ENCODE peak calls at places on chromosome 21, in ten cellular contexts. A is keratinocyte; R is HCT116; J is gastrocnemius medialis; O is right atrium auricular region; X is fibroblast of pulmonary artery; C is neural progenitor cell; L is CD8-positive, alpha-beta T cell; V is cardiac fibroblast; I is fibroblast of lung. N is an unnamed sample.

GRCh38 chr21:38170283-38170682 is 86.5 kb upstream of the KCNJ15 start:
- DNase-seq in A (no peak), R (no peak), J (no peak), O (no peak), X (peak), C (peak), L (no peak), V (peak), I (peak), N (no peak)

GRCh38 chr21:34639882-34640788 is 25.2 kb upstream of the RCAN1 start:
- DNase-seq in A (no peak), R (no peak), J (no peak), O (peak), X (no peak), C (no peak), L (no peak), V (no peak), I (peak), N (no peak)

GRCh38 chr21:38751379-38752050 is 54.2 kb upstream of the ETS2 start:
- DNase-seq in A (no peak), R (no peak), J (peak), O (peak), X (peak), C (no peak), L (no peak), V (peak), I (peak), N (no peak)

GRCh38 chr21:31173881-31174555 is 135.7 kb upstream of the KRTAP19-8 start:
- DNase-seq in A (no peak), R (no peak), J (peak), O (peak), X (no peak), C (peak), L (no peak), V (peak), I (peak), N (peak)

GRCh38 chr21:38716942-38717341 is 88.8 kb upstream of the ETS2 start:
- DNase-seq in A (no peak), R (no peak), J (no peak), O (no peak), X (no peak), C (no peak), L (no peak), V (no peak), I (no peak), N (no peak)

GRCh38 chr21:26351661-26352060 is 181.1 kb upstream of the APP start:
- DNase-seq in A (no peak), R (no peak), J (no peak), O (no peak), X (no peak), C (no peak), L (no peak), V (no peak), I (no peak), N (no peak)

GRCh38 chr21:41933259-41934079 is 20.3 kb downstream of the C2CD2 start:
- DNase-seq in A (no peak), R (no peak), J (no peak), O (no peak), X (peak), C (no peak), L (no peak), V (peak), I (peak), N (peak)

GRCh38 chr21:37455504-37455911 is 88.9 kb downstream of the DYRK1A start:
- DNase-seq in A (no peak), R (no peak), J (no peak), O (no peak), X (peak), C (no peak), L (no peak), V (peak), I (peak), N (no peak)

GRCh38 chr21:42518216-42518615 is 4.6 kb downstream of the SLC37A1 start:
- DNase-seq in A (no peak), R (peak), J (no peak), O (no peak), X (peak), C (no peak), L (no peak), V (peak), I (peak), N (no peak)

GRCh38 chr21:32360401-32360981 is 32.3 kb downstream of the URB1 start:
- DNase-seq in A (no peak), R (no peak), J (no peak), O (no peak), X (no peak), C (no peak), L (no peak), V (no peak), I (no peak), N (no peak)

GRCh38 chr21:42569732-42570301 is 56.2 kb downstream of the SLC37A1 start:
- DNase-seq in A (no peak), R (no peak), J (no peak), O (no peak), X (no peak), C (no peak), L (peak), V (no peak), I (no peak), N (peak)

GRCh38 chr21:26849428-26850115 is 4.4 kb upstream of the ADAMTS1 start:
- DNase-seq in A (no peak), R (peak), J (no peak), O (no peak), X (peak), C (peak), L (no peak), V (peak), I (peak), N (no peak)

GRCh38 chr21:38171723-38172344 is 85.0 kb upstream of the KCNJ15 start:
- DNase-seq in A (no peak), R (no peak), J (no peak), O (no peak), X (peak), C (peak), L (no peak), V (peak), I (peak), N (no peak)

GRCh38 chr21:18759751-18760161 is 356.2 kb upstream of the TMPRSS15 start:
- DNase-seq in A (no peak), R (no peak), J (no peak), O (no peak), X (no peak), C (no peak), L (no peak), V (no peak), I (no peak), N (no peak)

GRCh38 chr21:18549214-18549905 is 145.8 kb upstream of the TMPRSS15 start:
- DNase-seq in A (no peak), R (no peak), J (no peak), O (no peak), X (no peak), C (no peak), L (no peak), V (no peak), I (no peak), N (no peak)

GRCh38 chr21:46639489-46640386 is 4.3 kb downstream of the PRMT2 start:
- DNase-seq in A (no peak), R (no peak), J (no peak), O (no peak), X (peak), C (no peak), L (no peak), V (peak), I (peak), N (no peak)

GRCh38 chr21:36425286-36425685 is 40.1 kb downstream of the CHAF1B start:
- DNase-seq in A (no peak), R (no peak), J (no peak), O (no peak), X (no peak), C (no peak), L (no peak), V (no peak), I (peak), N (no peak)

GRCh38 chr21:40759061-40759460 is 87.9 kb downstream of the DSCAM start:
- DNase-seq in A (no peak), R (no peak), J (no peak), O (no peak), X (no peak), C (no peak), L (no peak), V (no peak), I (no peak), N (no peak)

GRCh38 chr21:42164064-42164789 is 54.7 kb upstream of the ABCG1 start:
- DNase-seq in A (no peak), R (peak), J (peak), O (no peak), X (peak), C (peak), L (peak), V (peak), I (peak), N (peak)

GRCh38 chr21:42312626-42313104 is 2.5 kb downstream of the TFF3 start:
- DNase-seq in A (no peak), R (no peak), J (no peak), O (peak), X (no peak), C (no peak), L (no peak), V (no peak), I (no peak), N (no peak)

GRCh38 chr21:34065015-34065414 is 8.4 kb upstream of the MRPS6 start:
- DNase-seq in A (no peak), R (no peak), J (no peak), O (no peak), X (no peak), C (no peak), L (no peak), V (peak), I (no peak), N (no peak)

GRCh38 chr21:32256873-32257620 is 21.8 kb downstream of the MIS18A start:
- DNase-seq in A (no peak), R (no peak), J (peak), O (peak), X (peak), C (no peak), L (no peak), V (peak), I (peak), N (peak)

GRCh38 chr21:34166468-34166867 is 93.1 kb downstream of the MRPS6 start:
- DNase-seq in A (no peak), R (no peak), J (no peak), O (no peak), X (no peak), C (no peak), L (no peak), V (no peak), I (peak), N (no peak)

GRCh38 chr21:41032536-41032935 is 135.4 kb upstream of the BACE2 start:
- DNase-seq in A (no peak), R (no peak), J (no peak), O (no peak), X (no peak), C (no peak), L (no peak), V (no peak), I (no peak), N (no peak)

GRCh38 chr21:43322805-43323204 is 104.1 kb downstream of the SIK1 start:
- DNase-seq in A (no peak), R (no peak), J (no peak), O (no peak), X (peak), C (no peak), L (no peak), V (no peak), I (no peak), N (no peak)

GRCh38 chr21:29300547-29301138 is 1.9 kb downstream of the BACH1 start:
- DNase-seq in A (no peak), R (no peak), J (no peak), O (no peak), X (no peak), C (no peak), L (no peak), V (peak), I (peak), N (no peak)

GRCh38 chr21:43691801-43692200 is 27.1 kb upstream of the PDXK start:
- DNase-seq in A (no peak), R (no peak), J (no peak), O (no peak), X (no peak), C (no peak), L (no peak), V (no peak), I (no peak), N (no peak)

GRCh38 chr21:34845521-34846213 is 176.9 kb downstream of the CLIC6 start:
- DNase-seq in A (no peak), R (peak), J (no peak), O (no peak), X (peak), C (no peak), L (no peak), V (peak), I (peak), N (no peak)

GRCh38 chr21:41761211-41762181 is 5.4 kb downstream of the RIPK4 start:
- DNase-seq in A (no peak), R (no peak), J (peak), O (peak), X (peak), C (peak), L (no peak), V (peak), I (no peak), N (no peak)

GRCh38 chr21:18810136-18810535 is 406.6 kb upstream of the TMPRSS15 start:
- DNase-seq in A (no peak), R (no peak), J (no peak), O (no peak), X (peak), C (no peak), L (no peak), V (no peak), I (no peak), N (no peak)

GRCh38 chr21:21688877-21689276 is 690.7 kb downstream of the NCAM2 start:
- DNase-seq in A (no peak), R (no peak), J (no peak), O (no peak), X (peak), C (peak), L (no peak), V (peak), I (peak), N (no peak)

GRCh38 chr21:36420571-36421339 is 35.6 kb downstream of the CHAF1B start:
- DNase-seq in A (no peak), R (no peak), J (peak), O (no peak), X (no peak), C (no peak), L (no peak), V (no peak), I (no peak), N (no peak)

GRCh38 chr21:15058718-15059316 is 6.0 kb downstream of the NRIP1 start:
- DNase-seq in A (no peak), R (peak), J (no peak), O (no peak), X (peak), C (no peak), L (no peak), V (peak), I (peak), N (no peak)

GRCh38 chr21:15057290-15057689 is 7.5 kb downstream of the NRIP1 start:
- DNase-seq in A (no peak), R (no peak), J (no peak), O (no peak), X (no peak), C (peak), L (no peak), V (no peak), I (no peak), N (no peak)

GRCh38 chr21:15060776-15061175 is 4.0 kb downstream of the NRIP1 start:
- DNase-seq in A (no peak), R (no peak), J (no peak), O (no peak), X (no peak), C (no peak), L (no peak), V (no peak), I (no peak), N (no peak)

GRCh38 chr21:15061284-15061683 is 3.5 kb downstream of the NRIP1 start:
- DNase-seq in A (no peak), R (no peak), J (no peak), O (no peak), X (no peak), C (no peak), L (no peak), V (no peak), I (no peak), N (no peak)

DNA sequence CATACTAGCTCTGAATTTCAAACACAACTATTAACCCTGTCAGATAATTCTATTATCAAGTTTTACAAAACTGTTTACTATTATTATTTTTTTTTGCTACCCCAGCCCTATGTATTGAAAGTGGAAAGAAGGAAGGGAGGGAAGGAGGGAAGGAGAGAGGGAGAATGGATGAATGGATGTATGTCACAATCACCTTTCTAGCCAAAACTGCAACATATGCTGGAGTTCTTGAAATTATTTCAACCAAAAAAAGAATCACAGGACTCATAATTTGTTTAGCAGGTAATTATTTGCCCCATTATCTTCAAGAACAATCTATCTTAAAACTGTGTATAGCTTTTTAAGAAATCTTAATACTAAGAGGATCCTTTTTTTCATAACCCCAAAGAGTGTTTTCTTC is 5.4 kb downstream of the NRIP1 start:
- DNase-seq in A (no peak), R (no peak), J (no peak), O (no peak), X (no peak), C (no peak), L (no peak), V (no peak), I (no peak), N (no peak)
- H3K4me3 ChIP-seq in A (no peak), R (no peak), J (no peak), O (no peak), X (no peak), C (no peak), L (no peak), V (peak), I (peak), N (no peak)

DNA sequence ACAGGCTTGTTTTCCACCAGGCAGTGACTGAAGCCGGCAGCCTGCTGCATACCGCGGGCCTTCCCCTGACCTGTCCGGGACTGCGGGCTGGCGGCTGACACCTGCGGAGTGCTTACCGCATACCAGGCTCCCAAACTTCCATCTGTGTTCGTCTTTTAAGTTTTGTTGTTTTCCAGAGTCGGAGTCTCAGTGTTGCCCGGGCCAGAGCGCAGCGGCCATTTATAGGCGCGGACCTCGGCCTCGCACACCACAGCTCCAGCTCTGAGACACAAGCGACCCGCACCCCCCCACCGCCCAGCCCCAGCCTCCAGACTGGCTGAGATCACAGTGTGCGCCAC is 1.4 kb upstream of the ADARB1 start:
- DNase-seq in A (no peak), R (no peak), J (no peak), O (no peak), X (no peak), C (peak), L (no peak), V (no peak), I (no peak), N (no peak)
- H3K4me3 ChIP-seq in A (no peak), R (no peak), J (no peak), O (no peak), X (no peak), C (no peak), L (no peak), V (no peak), I (no peak), N (peak)

DNA sequence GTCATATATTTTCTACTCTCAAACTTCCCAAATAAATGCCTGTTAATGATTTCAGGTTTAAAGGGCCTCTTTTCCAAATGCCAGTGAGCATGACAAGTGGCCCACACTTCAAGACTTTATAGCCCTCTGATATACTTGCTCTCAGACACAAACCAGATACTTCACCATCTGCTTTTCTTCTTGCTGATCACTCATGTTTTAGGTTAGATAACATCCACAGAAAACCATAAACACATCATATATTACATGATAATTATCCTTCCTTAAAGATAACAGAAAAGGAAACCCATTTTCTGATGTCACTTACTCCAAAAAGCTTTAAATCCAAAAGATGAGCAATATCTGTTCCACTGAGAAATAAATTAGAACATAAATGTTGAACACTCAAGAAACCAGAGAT is 723.5 kb downstream of the LTN1 start:
- DNase-seq in A (no peak), R (no peak), J (no peak), O (no peak), X (no peak), C (no peak), L (no peak), V (no peak), I (no peak), N (no peak)
- H3K4me3 ChIP-seq in A (no peak), R (no peak), J (no peak), O (no peak), X (no peak), C (no peak), L (no peak), V (no peak), I (no peak), N (no peak)

DNA sequence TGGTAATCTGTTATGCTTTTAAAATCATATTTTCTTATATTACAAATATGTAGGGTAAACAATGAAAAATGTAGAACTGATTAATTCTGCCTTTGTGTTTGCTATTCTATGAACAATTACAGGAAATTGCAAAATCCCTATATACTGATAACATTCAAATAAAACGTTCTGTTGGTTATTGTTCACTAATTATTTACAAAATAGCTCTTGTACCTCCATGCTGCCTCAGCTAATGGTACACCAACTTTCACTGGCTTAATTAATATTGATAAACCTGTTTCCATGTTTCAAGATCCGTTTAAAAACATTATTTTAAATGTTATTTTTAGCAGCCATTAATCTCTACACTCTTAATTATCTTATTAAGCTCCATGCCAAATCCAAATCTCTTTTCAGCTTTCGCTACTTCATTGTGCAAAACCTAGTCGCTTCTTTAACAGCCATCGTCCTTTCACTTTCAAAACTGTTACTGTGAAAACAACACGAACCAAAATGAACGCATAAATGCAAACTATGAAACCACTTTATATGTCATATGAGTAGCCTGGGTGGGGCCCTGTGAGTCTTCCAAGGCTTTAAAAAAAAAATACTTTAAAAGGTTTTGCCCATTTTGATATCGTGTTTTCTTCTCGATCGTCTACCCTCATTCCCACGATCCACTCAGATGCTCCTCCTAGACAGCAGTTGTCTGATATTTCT is 807.0 kb downstream of the USP25 start:
- DNase-seq in A (no peak), R (no peak), J (no peak), O (no peak), X (peak), C (no peak), L (no peak), V (peak), I (peak), N (no peak)
- H3K4me3 ChIP-seq in A (peak), R (no peak), J (peak), O (peak), X (peak), C (no peak), L (no peak), V (peak), I (peak), N (peak)